ENCODE peak calls at places on chromosomes 12 and 14, in seven cellular contexts. S is GDM1; W is activated naive CD4-positive, alpha-beta T cell treated with anti-CD3 and anti-CD28 coated beads, Interleukin-2, amount 50 U/mL, for 16 hours; H is H9; U is Peyer's patch; E is RCC 7860; M is dorsolateral prefrontal cortex. N is an unnamed sample.

GRCh38 chr14:80152763-80153162 is 58.5 kb downstream of the DIO2 start:
- DNase-seq in H (no peak), M (no peak), U (no peak), W (no peak), E (no peak), S (no peak), N (no peak)

GRCh38 chr14:32252030-32252670 is 49.1 kb upstream of the RNU6-8 start:
- DNase-seq in S (peak; percentile 58), W (peak; percentile 26), U (peak; percentile 49), H (peak; percentile 56), E (peak; percentile 53), M (peak; percentile 22), N (peak; percentile 85)

GRCh38 chr12:17489452-17489851 is 600.5 kb downstream of the RERGL start:
- DNase-seq in W (no peak), U (no peak), H (peak; percentile 50), E (no peak), M (no peak), S (no peak), N (no peak)

GRCh38 chr12:67269632-67270578 is 747 bp downstream of the CAND1 start:
- DNase-seq in H (peak; percentile 69), W (peak; percentile 56), M (peak; percentile 59), S (peak; percentile 31), E (no peak), U (peak; percentile 48), N (peak; percentile 61)

GRCh38 chr12:97640826-97641225 is 178.2 kb downstream of the RMST start:
- DNase-seq in U (no peak), E (no peak), H (no peak), S (no peak), M (no peak), W (no peak), N (no peak)

GRCh38 chr14:100116134-100116533 is 43.3 kb downstream of the DEGS2 start:
- DNase-seq in S (no peak), U (no peak), H (no peak), W (no peak), M (no peak), E (no peak), N (no peak)

GRCh38 chr12:29073631-29074239 is 75.3 kb upstream of the FAR2 start:
- DNase-seq in M (no peak), E (peak; percentile 28), H (no peak), S (peak; percentile 1), U (no peak), W (no peak), N (peak; percentile 82)

GRCh38 chr12:32322354-32322753 is 77.0 kb upstream of the FGD4 start:
- DNase-seq in U (no peak), H (no peak), S (no peak), E (no peak), W (no peak), M (no peak), N (no peak)

GRCh38 chr14:77761205-77761931 is 412 bp upstream of the SNW1 start:
- DNase-seq in H (peak; percentile 64), W (no peak), S (peak; percentile 8), M (peak; percentile 13), E (peak; percentile 4), U (no peak), N (peak; percentile 44)

GRCh38 chr14:54362089-54362504 is 34.7 kb upstream of the CDKN3 start:
- DNase-seq in M (no peak), H (peak; percentile 88), W (no peak), E (no peak), S (no peak), U (no peak), N (no peak)

GRCh38 chr12:62849398-62849797 is 85.6 kb downstream of the PPM1H start:
- DNase-seq in S (no peak), U (no peak), M (no peak), E (no peak), W (no peak), H (no peak), N (no peak)

GRCh38 chr12:108270841-108271126 is 68.3 kb downstream of the CMKLR1 start:
- DNase-seq in U (no peak), S (no peak), W (no peak), M (no peak), H (no peak), E (no peak), N (no peak)

GRCh38 chr12:124543052-124543590 is 24.3 kb downstream of the NCOR2 start:
- DNase-seq in S (no peak), E (peak; percentile 77), H (no peak), U (no peak), W (no peak), M (no peak), N (peak; percentile 84)

GRCh38 chr12:52496054-52496453 is 3.0 kb upstream of the KRT6A start:
- DNase-seq in H (no peak), W (no peak), M (no peak), E (no peak), S (no peak), U (no peak), N (peak; percentile 38)

GRCh38 chr14:59245809-59246295 is 57.4 kb downstream of the DAAM1 start:
- DNase-seq in U (no peak), H (no peak), S (no peak), E (no peak), M (no peak), W (no peak), N (no peak)

GRCh38 chr12:108373111-108373510 is 34.0 kb upstream of the CMKLR1 start:
- DNase-seq in E (no peak), W (no peak), U (no peak), M (no peak), H (no peak), S (no peak), N (no peak)

GRCh38 chr12:15788266-15789214 is 648 bp downstream of the EPS8 start:
- DNase-seq in E (peak; percentile 35), M (peak; percentile 22), S (no peak), H (peak; percentile 69), U (no peak), W (peak; percentile 30), N (peak; percentile 51)

GRCh38 chr12:100234166-100234565 is 32.7 kb downstream of the DEPDC4 start:
- DNase-seq in W (no peak), H (no peak), U (no peak), S (no peak), E (no peak), M (no peak), N (no peak)

GRCh38 chr12:110744176-110744575 is 1.5 kb upstream of the PPP1CC start:
- DNase-seq in M (peak; percentile 59), S (no peak), W (no peak), U (no peak), H (no peak), E (no peak), N (no peak)

GRCh38 chr12:81502912-81503695 is 256.0 kb downstream of the PPFIA2 start:
- DNase-seq in W (no peak), U (no peak), H (no peak), M (no peak), S (no peak), E (peak; percentile 63), N (no peak)

GRCh38 chr12:4164591-4165558 is 108.7 kb upstream of the CCND2 start:
- DNase-seq in U (peak; percentile 65), H (peak; percentile 87), W (peak; percentile 66), M (peak; percentile 41), E (no peak), S (no peak), N (no peak)

GRCh38 chr12:100141998-100142850 is 450 bp downstream of the BLTP3B start:
- DNase-seq in H (peak; percentile 55), W (peak; percentile 45), S (peak; percentile 44), U (peak; percentile 36), E (no peak), M (peak; percentile 44), N (peak; percentile 63)

N was measured in KBM-7.